ENCODE peak calls at places on chromosomes 7 and 10, in five cellular contexts. A is epithelial cell of esophagus, S is substantia nigra, U is iPS-NIHi11, G is HCT116. E is an unnamed sample.

GRCh38 chr7:22731781-22732180 is 4.8 kb downstream of the IL6 start:
- DNase-seq in A (no peak), S (no peak), G (no peak), U (no peak), E (no peak)

GRCh38 chr7:100247152-100247757 is 27.5 kb downstream of the PVRIG start:
- DNase-seq in U (peak), S (no peak), A (peak), G (peak), E (no peak)

GRCh38 chr7:135197343-135197742 is 14.0 kb downstream of the WDR91 start:
- DNase-seq in S (no peak), A (no peak), G (no peak), U (no peak), E (no peak)

GRCh38 chr7:47661051-47661714 is 79.3 kb upstream of the TNS3 start:
- DNase-seq in U (no peak), G (no peak), S (no peak), A (no peak), E (no peak)

GRCh38 chr10:52875341-52875740 is 102.8 kb upstream of the MBL2 start:
- DNase-seq in U (no peak), G (no peak), S (no peak), A (no peak), E (no peak)

GRCh38 chr10:31836569-31837406 is 91.8 kb downstream of the ARHGAP12 start:
- DNase-seq in U (peak), G (peak), A (peak), S (no peak), E (no peak)

GRCh38 chr10:34732926-34733325 is 82.2 kb downstream of the PARD3 start:
- DNase-seq in G (peak), A (peak), S (no peak), U (peak), E (no peak)

GRCh38 chr7:118312966-118313365 is 88.5 kb downstream of the ANKRD7 start:
- DNase-seq in A (no peak), G (no peak), S (no peak), U (no peak), E (no peak)

GRCh38 chr7:19175241-19175640 is 30.0 kb upstream of the FERD3L start:
- DNase-seq in U (no peak), A (no peak), S (no peak), G (no peak), E (no peak)

GRCh38 chr10:133442191-133442966 is 11.4 kb upstream of the SCART1 start:
- DNase-seq in A (no peak), G (no peak), U (no peak), S (no peak), E (no peak)

GRCh38 chr7:28038175-28038855 is 142.3 kb downstream of the JAZF1 start:
- DNase-seq in U (no peak), S (no peak), G (no peak), A (no peak), E (no peak)

GRCh38 chr7:12315049-12315448 is 88.6 kb downstream of the VWDE start:
- DNase-seq in A (peak), U (no peak), S (no peak), G (no peak), E (no peak)

GRCh38 chr7:139635521-139636240 is 112.2 kb downstream of the CLEC2L start:
- DNase-seq in G (no peak), A (no peak), U (no peak), S (no peak), E (no peak)

GRCh38 chr10:5165738-5166137 is 19.2 kb downstream of the AKR1C8 start:
- DNase-seq in A (peak), U (peak), S (no peak), G (peak), E (no peak)